ENCODE peak calls at places on chromosomes 2 and 18, in nine cellular contexts. F is heart right ventricle, B is stomach, U is thyroid gland, Y is astrocyte of the spinal cord, Q is fibroblast of pulmonary artery, K is brain microvascular endothelial cell, R is Panc1, V is hepatocyte. C is an unnamed sample.

GRCh38 chr2:233462826-233463470 is 103.6 kb downstream of the USP40 start:
- DNase-seq in F (no peak), B (no peak), U (no peak), Y (no peak), Q (no peak), K (no peak), R (no peak), V (no peak), C (no peak)

GRCh38 chr2:10762651-10763460 is 41.4 kb downstream of the ATP6V1C2 start:
- DNase-seq in F (peak), B (no peak), U (no peak), Y (no peak), Q (peak), K (peak), R (no peak), V (no peak), C (no peak)

GRCh38 chr18:79345981-79346380 is 49.7 kb upstream of the NFATC1 start:
- DNase-seq in F (no peak), B (no peak), U (no peak), Y (no peak), Q (no peak), K (no peak), R (no peak), V (no peak), C (no peak)

GRCh38 chr18:58552057-58552461 is 76.8 kb downstream of the ALPK2 start:
- DNase-seq in F (no peak), B (no peak), U (no peak), Y (peak), Q (no peak), K (peak), R (no peak), V (peak), C (peak)

GRCh38 chr2:188766086-188766856 is 207.9 kb upstream of the COL3A1 start:
- DNase-seq in F (no peak), B (no peak), U (no peak), Y (peak), Q (no peak), K (no peak), R (no peak), V (no peak), C (no peak)

GRCh38 chr2:168350380-168350779 is 103.0 kb upstream of the STK39 start:
- DNase-seq in F (no peak), B (peak), U (peak), Y (no peak), Q (peak), K (no peak), R (no peak), V (no peak), C (no peak)

GRCh38 chr2:11393711-11394236 is 49.3 kb upstream of the ROCK2 start:
- DNase-seq in F (no peak), B (no peak), U (no peak), Y (peak), Q (peak), K (peak), R (no peak), V (peak), C (no peak)

GRCh38 chr2:119849838-119850565 is 90.3 kb downstream of the PTPN4 start:
- DNase-seq in F (no peak), B (no peak), U (no peak), Y (no peak), Q (no peak), K (no peak), R (no peak), V (no peak), C (no peak)

GRCh38 chr2:215505044-215505786 is 69.3 kb upstream of the FN1 start:
- DNase-seq in F (no peak), B (no peak), U (no peak), Y (peak), Q (peak), K (peak), R (no peak), V (peak), C (no peak)

GRCh38 chr18:42052137-42052708 is 97.2 kb downstream of the PIK3C3 start:
- DNase-seq in F (no peak), B (no peak), U (no peak), Y (peak), Q (peak), K (no peak), R (no peak), V (peak), C (no peak)
- TF ChIP-seq CTCF in F (no peak), B (no peak), U (no peak), Y (peak), Q (peak), K (peak), R (peak), V (peak), C (peak)

GRCh38 chr2:222864296-222864695 is 3.5 kb downstream of the ACSL3 start:
- DNase-seq in F (no peak), B (no peak), U (no peak), Y (peak), Q (peak), K (peak), R (no peak), V (peak), C (no peak)

GRCh38 chr2:222861411-222862067 is 703 bp downstream of the ACSL3 start:
- DNase-seq in F (peak), B (peak), U (peak), Y (peak), Q (peak), K (no peak), R (no peak), V (peak), C (peak)

GRCh38 chr2:222860740-222861410 is at the start of gene ACSL3:
- DNase-seq in F (peak), B (peak), U (peak), Y (peak), Q (peak), K (peak), R (no peak), V (peak), C (peak)

GRCh38 chr2:222862915-222863544 is 2.2 kb downstream of the ACSL3 start:
- DNase-seq in F (no peak), B (no peak), U (no peak), Y (no peak), Q (no peak), K (no peak), R (no peak), V (no peak), C (no peak)

GRCh38 chr2:222862068-222862914 is 1.5 kb downstream of the ACSL3 start:
- DNase-seq in F (no peak), B (no peak), U (no peak), Y (peak), Q (peak), K (no peak), R (no peak), V (peak), C (peak)
- TF ChIP-seq CTCF in F (peak), B (peak), U (peak), Y (peak), Q (peak), K (peak), R (peak), V (peak), C (no peak)

DNA sequence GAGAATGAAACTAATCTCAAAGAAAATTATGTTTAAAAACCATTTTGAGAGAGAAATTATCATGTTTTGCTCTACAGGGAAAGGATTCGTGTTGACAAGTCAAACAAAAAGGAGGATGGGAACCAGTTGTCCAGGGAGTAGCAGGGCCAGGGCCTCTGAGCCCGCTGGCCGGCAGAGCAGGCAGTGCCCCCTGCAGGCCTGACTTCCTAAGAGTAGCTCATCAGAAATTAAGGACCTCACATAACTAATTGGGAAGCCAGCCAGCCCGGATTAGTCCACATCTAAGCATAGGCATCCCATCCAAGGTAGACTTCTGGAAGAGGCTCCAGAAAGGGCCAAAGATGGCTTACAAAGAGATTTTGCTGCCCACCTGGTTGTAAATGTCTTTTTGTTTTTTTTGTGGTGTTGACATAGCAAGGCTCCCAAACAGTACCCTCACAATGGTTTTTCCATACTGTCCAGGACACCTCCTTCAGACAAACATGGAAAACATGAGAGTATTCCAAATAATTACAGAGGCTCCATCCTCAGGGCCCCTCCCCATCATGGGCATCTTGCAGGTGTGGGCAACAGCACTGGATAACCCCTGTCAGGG is 241.2 kb upstream of the TANK start:
- DNase-seq in F (peak), B (peak), U (peak), Y (peak), Q (peak), K (peak), R (no peak), V (peak), C (peak)
- TF ChIP-seq CTCF in F (peak), B (peak), U (peak), Y (peak), Q (peak), K (peak), R (peak), V (peak), C (peak)

GRCh38 chr2:230422149-230422548 is 6.1 kb downstream of the SP100 start:
- DNase-seq in F (no peak), B (no peak), U (no peak), Y (no peak), Q (no peak), K (no peak), R (no peak), V (no peak), C (no peak)
- TF ChIP-seq CTCF in F (no peak), B (no peak), U (no peak), Y (no peak), Q (peak), K (peak), R (no peak), V (no peak), C (no peak)